ENCODE peak calls at places on chromosomes 4 and X, in five cellular contexts. I is suprapubic skin, Y is WERI-Rb-1, L is activated B cell treated with CpG ODN at 0.5 μM for 24 hours, F is bronchial epithelial cell. Q is an unnamed sample.

GRCh38 chr4:48665555-48666186 is 114.4 kb downstream of the FRYL start:
- DNase-seq in L (no peak), I (no peak), Y (no peak), F (peak), Q (no peak)

GRCh38 chrX:13888284-13888683 is 71.4 kb upstream of the GPM6B start:
- DNase-seq in I (no peak), Y (no peak), F (no peak), L (no peak), Q (no peak)

GRCh38 chr4:163554870-163555465 is 60.5 kb downstream of the TMA16 start:
- DNase-seq in F (peak), I (no peak), Y (no peak), L (no peak), Q (no peak)

GRCh38 chr4:27011401-27011800 is 150.8 kb downstream of the STIM2 start:
- DNase-seq in I (no peak), F (peak), Y (no peak), L (no peak), Q (no peak)

GRCh38 chr4:8283631-8284121 is 14.1 kb downstream of the HTRA3 start:
- DNase-seq in Y (no peak), F (no peak), I (no peak), L (no peak), Q (no peak)

GRCh38 chr4:24471623-24472510 is 112.5 kb downstream of the DHX15 start:
- DNase-seq in I (no peak), F (no peak), L (no peak), Y (peak), Q (no peak)

GRCh38 chr4:55866290-55866907 is 13.0 kb downstream of the EXOC1 start:
- DNase-seq in I (no peak), L (no peak), Y (no peak), F (peak), Q (no peak)

GRCh38 chr4:111923786-111924185 is 221.5 kb upstream of the FAM241A start:
- DNase-seq in Y (no peak), F (peak), I (no peak), L (no peak), Q (no peak)

GRCh38 chr4:85905761-85906160 is 430.8 kb downstream of the ARHGAP24 start:
- DNase-seq in Y (no peak), I (no peak), L (no peak), F (no peak), Q (no peak)

GRCh38 chr4:109383823-109384222 is 49.8 kb upstream of the SEC24B start:
- DNase-seq in F (no peak), L (no peak), Y (no peak), I (no peak), Q (no peak)

GRCh38 chr4:169404959-169405358 is 134.2 kb upstream of the SH3RF1 start:
- DNase-seq in L (no peak), F (peak), I (no peak), Y (no peak), Q (no peak)

GRCh38 chr4:6009452-6009851 is 8.8 kb downstream of the C4orf50 start:
- DNase-seq in Y (no peak), I (no peak), L (no peak), F (no peak), Q (no peak)

GRCh38 chr4:6782846-6783110 is 251 bp downstream of the KIAA0232 start:
- DNase-seq in Y (no peak), F (no peak), L (no peak), I (no peak), Q (no peak)

GRCh38 chrX:10636337-10636736 is 16.0 kb upstream of the MID1 start:
- DNase-seq in Y (peak), I (no peak), F (no peak), L (no peak), Q (no peak)

GRCh38 chr4:130542953-130543352 is 1447.0 kb downstream of the C4orf33 start:
- DNase-seq in L (no peak), I (no peak), Y (no peak), F (no peak), Q (no peak)

GRCh38 chr4:47337893-47338292 is 125.6 kb downstream of the COMMD8 start:
- DNase-seq in I (no peak), F (no peak), Y (no peak), L (no peak), Q (no peak)

GRCh38 chrX:11434607-11435006 is 141.4 kb downstream of the AMELX start:
- DNase-seq in F (no peak), L (no peak), I (no peak), Y (no peak), Q (no peak)

GRCh38 chrX:51694254-51694653 is 11.6 kb upstream of the CENPVL2 start:
- DNase-seq in F (no peak), L (no peak), Y (peak), I (no peak), Q (no peak)

GRCh38 chrX:71652405-71652804 is 14.9 kb upstream of the LOC101059915 start:
- DNase-seq in Y (peak), F (peak), L (no peak), I (no peak), Q (no peak)

GRCh38 chr4:40897557-40898203 is 147.9 kb downstream of the NSUN7 start:
- DNase-seq in L (peak), I (peak), Y (peak), F (peak), Q (peak)

GRCh38 chr4:68123525-68123924 is 6.1 kb downstream of the TMPRSS11F start:
- DNase-seq in F (no peak), I (no peak), Y (no peak), L (no peak), Q (no peak)

GRCh38 chr4:76966024-76966579 is 16.6 kb downstream of the SEPTIN11 start:
- DNase-seq in I (no peak), F (no peak), Y (no peak), L (no peak), Q (no peak)

GRCh38 chrX:5708209-5708608 is 520.5 kb downstream of the NLGN4X start:
- DNase-seq in F (no peak), L (no peak), Y (no peak), I (no peak), Q (no peak)

GRCh38 chr4:152944678-152945320 is 8.7 kb downstream of the FHDC1 start:
- DNase-seq in F (no peak), I (no peak), L (no peak), Y (no peak), Q (no peak)

GRCh38 chr4:531076-531475 is 32.1 kb downstream of the PIGG start:
- DNase-seq in I (no peak), L (no peak), Y (peak), F (no peak), Q (no peak)

GRCh38 chr4:172838943-172839342 is 329.7 kb upstream of the GALNT7 start:
- DNase-seq in F (no peak), I (no peak), Y (no peak), L (no peak), Q (no peak)

GRCh38 chr4:118740869-118741268 is 55.7 kb downstream of the METTL14 start:
- DNase-seq in F (peak), L (no peak), Y (no peak), I (no peak), Q (no peak)
- TF ChIP-seq CTCF in F (no peak), L (peak), Y (no peak), I (no peak), Q (peak)

DNA sequence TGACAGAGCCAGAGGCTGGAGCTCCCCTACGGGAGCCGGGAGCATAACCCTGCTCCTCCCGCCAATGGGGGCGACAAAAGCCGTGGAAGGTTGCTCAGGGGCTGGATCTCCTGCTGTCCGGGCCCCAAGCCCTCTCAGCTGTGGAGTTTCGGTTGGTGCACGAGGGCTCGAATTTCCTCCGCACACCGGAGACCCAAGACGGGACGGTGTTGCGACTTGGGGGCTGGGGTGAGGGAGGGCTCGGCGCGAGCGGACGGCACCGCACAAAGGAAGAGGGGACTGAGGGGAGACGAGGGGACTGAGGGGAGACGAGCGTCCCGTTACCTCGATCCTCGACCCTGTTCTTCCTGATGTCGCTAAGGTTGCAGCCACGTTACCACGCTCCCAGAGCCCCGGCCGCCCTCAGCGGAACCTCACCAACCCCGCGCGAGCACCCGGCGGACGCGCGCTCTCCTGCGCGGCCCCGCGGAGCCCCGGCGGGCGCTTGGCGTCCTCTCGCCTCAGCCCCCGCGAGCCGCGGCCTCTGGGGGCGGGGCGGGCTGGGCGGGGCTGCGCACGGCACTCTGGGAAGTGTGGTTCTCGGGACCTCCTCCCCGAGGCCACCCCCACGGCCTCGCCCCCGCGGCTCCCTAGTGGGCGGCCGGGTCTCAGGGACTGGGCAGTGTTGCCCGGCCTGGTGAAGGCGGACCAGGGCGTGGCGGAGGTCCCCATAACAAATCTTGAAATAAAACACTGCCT is at the start of gene KLHL8:
- DNase-seq in I (peak), Y (peak), L (peak), F (peak), Q (peak)
- TF ChIP-seq CTCF in I (no peak), Y (peak), L (no peak), F (peak), Q (no peak)

DNA sequence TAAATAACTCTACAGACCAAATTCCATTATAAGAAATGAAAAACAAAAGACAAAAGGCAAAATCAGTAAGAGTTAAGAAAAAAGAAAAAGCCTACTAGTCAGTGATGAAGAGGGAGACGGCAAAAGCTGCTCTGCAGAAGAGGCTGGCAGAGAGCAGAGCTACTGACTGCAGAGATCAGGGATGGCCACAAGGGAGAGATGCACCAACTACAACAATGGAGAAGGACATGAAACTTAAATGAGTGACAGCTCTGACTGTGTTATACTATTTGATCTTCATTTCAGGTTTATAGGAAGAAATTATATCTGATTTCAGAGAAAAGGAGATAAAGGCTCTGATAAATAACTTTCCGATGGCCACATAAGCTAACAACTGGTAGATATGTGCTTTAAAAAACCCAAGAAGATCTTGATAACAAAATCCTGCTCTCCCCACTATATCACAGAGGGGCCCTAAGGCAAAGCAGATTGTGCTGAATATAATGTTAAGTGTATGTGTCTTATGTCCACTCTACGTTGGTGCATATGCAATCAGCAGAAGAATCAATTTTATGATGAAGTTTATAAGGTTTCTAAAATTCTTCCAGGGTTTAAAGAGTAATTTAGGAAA is 58.4 kb upstream of the COX18 start:
- DNase-seq in Y (peak), L (no peak), F (peak), I (no peak), Q (no peak)
- TF ChIP-seq CTCF in Y (peak), L (no peak), F (peak), I (peak), Q (peak)

GRCh38 chrX:68989456-68989855 is 160.6 kb downstream of the EFNB1 start:
- DNase-seq in F (no peak), L (no peak), I (no peak), Y (no peak), Q (no peak)
- TF ChIP-seq CTCF in F (no peak), L (no peak), I (no peak), Y (no peak), Q (no peak)

GRCh38 chr4:158722917-158723793 is at the start of gene PPID:
- DNase-seq in I (peak), L (peak), Y (peak), F (peak), Q (peak)
- TF ChIP-seq CTCF in I (no peak), L (no peak), Y (no peak), F (no peak), Q (no peak)

GRCh38 chrX:64093761-64094160 is 111.7 kb downstream of the AMER1 start:
- DNase-seq in F (peak), L (no peak), I (no peak), Y (no peak), Q (no peak)
- TF ChIP-seq CTCF in F (peak), L (no peak), I (peak), Y (peak), Q (no peak)

DNA sequence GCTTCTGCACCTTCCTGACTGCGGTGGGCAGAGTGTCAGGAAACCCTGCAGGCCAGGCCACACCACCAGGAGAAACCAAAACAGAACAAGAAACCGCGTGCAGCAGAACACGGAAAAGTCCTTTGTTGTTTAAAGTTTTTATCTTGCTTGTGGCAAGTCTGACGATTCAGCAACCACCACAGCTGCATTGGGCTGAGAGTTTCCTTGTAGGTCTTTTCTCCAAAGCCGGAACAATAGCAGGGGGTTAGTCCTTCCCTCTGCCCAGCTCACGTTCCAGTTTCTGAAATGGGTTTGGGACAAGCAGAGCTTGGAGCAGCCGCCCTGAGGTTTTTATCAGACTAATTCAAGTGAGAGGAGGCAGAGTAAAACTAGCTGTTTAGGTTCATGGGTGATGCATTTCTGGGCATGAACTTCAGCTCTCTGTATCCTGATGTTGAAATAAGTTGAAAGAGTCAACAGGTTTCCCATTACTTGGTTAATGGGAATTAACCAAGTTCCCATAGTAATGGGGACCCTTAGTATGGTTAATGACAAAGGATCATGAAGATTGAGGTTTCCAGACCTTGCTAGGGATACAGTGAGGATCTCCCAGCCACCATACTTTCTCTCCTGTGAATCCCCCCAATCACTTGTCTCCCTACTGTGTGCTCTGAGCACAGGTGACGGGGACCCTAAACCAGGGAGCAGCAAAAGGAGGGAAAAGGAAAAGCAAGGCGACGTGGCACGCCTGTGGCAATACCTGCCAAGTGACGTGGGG is 217.0 kb downstream of the PTTG2 start:
- DNase-seq in Y (no peak), F (peak), L (no peak), I (no peak), Q (no peak)
- TF ChIP-seq CTCF in Y (no peak), F (no peak), L (no peak), I (no peak), Q (no peak)

DNA sequence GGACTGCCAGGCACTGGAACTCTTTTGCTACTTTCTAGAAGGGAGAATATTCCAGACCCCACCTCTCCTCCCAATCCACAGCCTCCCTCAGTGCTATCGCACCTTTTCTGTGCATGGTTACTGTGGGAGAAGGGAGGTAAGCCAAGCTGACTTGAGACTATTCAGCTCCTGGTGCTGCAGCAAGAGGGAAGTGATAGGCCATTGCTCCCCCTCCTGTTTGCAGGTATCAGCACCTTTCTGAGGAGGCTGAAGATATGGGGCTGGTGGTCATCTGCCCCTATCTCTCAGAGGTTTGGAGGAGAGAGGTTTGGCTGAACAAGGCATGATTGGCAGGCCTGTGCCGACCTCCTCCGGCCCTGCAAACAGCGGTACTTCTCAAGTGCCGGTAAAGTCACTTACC is 103.3 kb upstream of the GATB start:
- DNase-seq in Y (no peak), L (no peak), I (no peak), F (no peak), Q (no peak)
- TF ChIP-seq CTCF in Y (no peak), L (no peak), I (no peak), F (no peak), Q (no peak)

Q was measured in natural killer cell.